ENCODE peak calls at places on chromosomes 3 and 15, in nine cellular contexts. One of them, this sample, is unnamed.
A peak's percentile ranks its signal among the peaks of the same experiment; 100 is the strongest.

GRCh38 chr15:23035964-23036566 is 3.3 kb downstream of the TUBGCP5 start:
- DNase-seq in ovary: no peak
- DNase-seq in heart right ventricle: no peak
- DNase-seq in tibial artery: no peak
- DNase-seq in stomach: peak; percentile 36
- DNase-seq in neuronal stem cell: peak; percentile 62
- DNase-seq in heart left ventricle: no peak
- DNase-seq in esophagus muscularis mucosa: no peak
- DNase-seq in SK-N-SH: peak; percentile 73
- DNase-seq in this sample: peak; percentile 77

GRCh38 chr3:79424811-79425210 is 343.0 kb downstream of the ROBO1 start:
- DNase-seq in ovary: no peak
- DNase-seq in heart right ventricle: no peak
- DNase-seq in tibial artery: no peak
- DNase-seq in stomach: no peak
- DNase-seq in neuronal stem cell: no peak
- DNase-seq in heart left ventricle: no peak
- DNase-seq in esophagus muscularis mucosa: no peak
- DNase-seq in SK-N-SH: no peak
- DNase-seq in this sample: no peak

GRCh38 chr3:149783576-149783975 is 8.8 kb downstream of the ANKUB1 start:
- DNase-seq in ovary: no peak
- DNase-seq in heart right ventricle: no peak
- DNase-seq in tibial artery: no peak
- DNase-seq in stomach: no peak
- DNase-seq in neuronal stem cell: no peak
- DNase-seq in heart left ventricle: no peak
- DNase-seq in esophagus muscularis mucosa: no peak
- DNase-seq in SK-N-SH: no peak
- DNase-seq in this sample: no peak

GRCh38 chr3:87468938-87469337 is 192.6 kb upstream of the POU1F1 start:
- DNase-seq in ovary: no peak
- DNase-seq in heart right ventricle: no peak
- DNase-seq in tibial artery: no peak
- DNase-seq in stomach: no peak
- DNase-seq in neuronal stem cell: no peak
- DNase-seq in heart left ventricle: no peak
- DNase-seq in esophagus muscularis mucosa: no peak
- DNase-seq in SK-N-SH: no peak
- DNase-seq in this sample: no peak

GRCh38 chr15:43769584-43770228 is 7.1 kb downstream of the ELL3 start:
- DNase-seq in ovary: peak; percentile 59
- DNase-seq in heart right ventricle: peak; percentile 38
- DNase-seq in tibial artery: no peak
- DNase-seq in stomach: peak; percentile 54
- DNase-seq in neuronal stem cell: no peak
- DNase-seq in heart left ventricle: no peak
- DNase-seq in esophagus muscularis mucosa: no peak
- DNase-seq in SK-N-SH: peak; percentile 72
- DNase-seq in this sample: no peak

GRCh38 chr3:179768080-179768479 is 115.2 kb downstream of the USP13 start:
- DNase-seq in ovary: no peak
- DNase-seq in heart right ventricle: no peak
- DNase-seq in tibial artery: no peak
- DNase-seq in stomach: no peak
- DNase-seq in neuronal stem cell: peak; percentile 37
- DNase-seq in heart left ventricle: no peak
- DNase-seq in esophagus muscularis mucosa: no peak
- DNase-seq in SK-N-SH: peak; percentile 79
- DNase-seq in this sample: peak; percentile 35

GRCh38 chr3:33063651-33064051 is 33.3 kb downstream of the GLB1 start:
- DNase-seq in ovary: no peak
- DNase-seq in heart right ventricle: no peak
- DNase-seq in tibial artery: no peak
- DNase-seq in stomach: no peak
- DNase-seq in neuronal stem cell: no peak
- DNase-seq in heart left ventricle: no peak
- DNase-seq in esophagus muscularis mucosa: no peak
- DNase-seq in SK-N-SH: no peak
- DNase-seq in this sample: no peak

GRCh38 chr3:59608356-59608755 is 558.5 kb upstream of the CFAP20DC start:
- DNase-seq in ovary: no peak
- DNase-seq in heart right ventricle: no peak
- DNase-seq in tibial artery: no peak
- DNase-seq in stomach: no peak
- DNase-seq in neuronal stem cell: no peak
- DNase-seq in heart left ventricle: no peak
- DNase-seq in esophagus muscularis mucosa: no peak
- DNase-seq in SK-N-SH: no peak
- DNase-seq in this sample: no peak

GRCh38 chr15:91522609-91523332 is 330.7 kb upstream of the SLCO3A1 start:
- DNase-seq in ovary: no peak
- DNase-seq in heart right ventricle: no peak
- DNase-seq in tibial artery: no peak
- DNase-seq in stomach: no peak
- DNase-seq in neuronal stem cell: no peak
- DNase-seq in heart left ventricle: no peak
- DNase-seq in esophagus muscularis mucosa: peak; percentile 64
- DNase-seq in SK-N-SH: no peak
- DNase-seq in this sample: no peak
- H3K27ac ChIP-seq in ovary: no peak overlapping the region
- H3K27ac ChIP-seq in heart right ventricle: no peak overlapping the region
- H3K27ac ChIP-seq in tibial artery: no peak overlapping the region
- H3K27ac ChIP-seq in stomach: no peak overlapping the region
- H3K27ac ChIP-seq in neuronal stem cell: no peak overlapping the region
- H3K27ac ChIP-seq in heart left ventricle: no peak overlapping the region
- H3K27ac ChIP-seq in esophagus muscularis mucosa: no peak overlapping the region
- H3K27ac ChIP-seq in SK-N-SH: peak overlapping the region; percentile 56
- H3K27ac ChIP-seq in this sample: no peak overlapping the region

DNA sequence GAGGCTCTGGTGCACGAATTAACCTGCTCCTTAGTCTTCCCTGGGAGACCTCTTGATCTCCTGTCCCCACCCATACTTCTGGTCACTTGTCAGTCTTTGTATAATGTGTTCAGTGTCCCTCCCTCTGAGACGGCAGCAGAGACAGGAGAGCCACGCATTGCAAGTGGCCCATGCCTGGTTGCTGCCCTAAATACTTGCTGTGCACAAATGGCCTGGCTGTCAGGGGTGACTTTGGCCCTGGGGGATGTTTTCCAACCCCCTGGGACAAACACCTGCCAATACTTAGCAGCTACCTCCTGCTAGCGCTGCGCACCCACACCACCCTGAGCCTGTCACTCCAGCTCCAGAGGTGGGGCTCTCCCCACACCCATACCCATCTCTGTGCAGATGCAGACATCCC is 17.2 kb downstream of the KLF13 start:
- DNase-seq in ovary: no peak
- DNase-seq in heart right ventricle: no peak
- DNase-seq in tibial artery: no peak
- DNase-seq in stomach: no peak
- DNase-seq in neuronal stem cell: no peak
- DNase-seq in heart left ventricle: no peak
- DNase-seq in esophagus muscularis mucosa: no peak
- DNase-seq in SK-N-SH: peak; percentile 28
- DNase-seq in this sample: no peak
- H3K4me1 ChIP-seq in ovary: peaks cover 18% of the 10 kb centered on the region
- H3K4me1 ChIP-seq in heart right ventricle: peaks cover 72% of the 10 kb centered on the region
- H3K4me1 ChIP-seq in tibial artery: peaks cover 82% of the 10 kb centered on the region
- H3K4me1 ChIP-seq in stomach: peaks cover 70% of the 10 kb centered on the region
- H3K4me1 ChIP-seq in neuronal stem cell: peaks cover 4% of the 10 kb centered on the region
- H3K4me1 ChIP-seq in heart left ventricle: peaks cover 60% of the 10 kb centered on the region
- H3K4me1 ChIP-seq in esophagus muscularis mucosa: peaks cover 100% of the 10 kb centered on the region
- H3K4me1 ChIP-seq in SK-N-SH: peaks cover 8% of the 10 kb centered on the region
- H3K4me1 ChIP-seq in this sample: peaks cover 4% of the 10 kb centered on the region

GRCh38 chr3:188370081-188370830 is 216.3 kb downstream of the LPP start:
- DNase-seq in ovary: no peak
- DNase-seq in heart right ventricle: no peak
- DNase-seq in tibial artery: no peak
- DNase-seq in stomach: no peak
- DNase-seq in neuronal stem cell: no peak
- DNase-seq in heart left ventricle: no peak
- DNase-seq in esophagus muscularis mucosa: no peak
- DNase-seq in SK-N-SH: no peak
- DNase-seq in this sample: no peak

GRCh38 chr3:188365978-188366698 is 212.2 kb downstream of the LPP start:
- DNase-seq in ovary: no peak
- DNase-seq in heart right ventricle: no peak
- DNase-seq in tibial artery: no peak
- DNase-seq in stomach: no peak
- DNase-seq in neuronal stem cell: no peak
- DNase-seq in heart left ventricle: no peak
- DNase-seq in esophagus muscularis mucosa: no peak
- DNase-seq in SK-N-SH: no peak
- DNase-seq in this sample: no peak

GRCh38 chr3:188369526-188369925 is 215.6 kb downstream of the LPP start:
- DNase-seq in ovary: no peak
- DNase-seq in heart right ventricle: no peak
- DNase-seq in tibial artery: no peak
- DNase-seq in stomach: no peak
- DNase-seq in neuronal stem cell: no peak
- DNase-seq in heart left ventricle: no peak
- DNase-seq in esophagus muscularis mucosa: no peak
- DNase-seq in SK-N-SH: no peak
- DNase-seq in this sample: no peak

GRCh38 chr3:188365184-188365583 is 211.2 kb downstream of the LPP start:
- DNase-seq in ovary: no peak
- DNase-seq in heart right ventricle: no peak
- DNase-seq in tibial artery: no peak
- DNase-seq in stomach: no peak
- DNase-seq in neuronal stem cell: no peak
- DNase-seq in heart left ventricle: no peak
- DNase-seq in esophagus muscularis mucosa: no peak
- DNase-seq in SK-N-SH: no peak
- DNase-seq in this sample: no peak

DNA sequence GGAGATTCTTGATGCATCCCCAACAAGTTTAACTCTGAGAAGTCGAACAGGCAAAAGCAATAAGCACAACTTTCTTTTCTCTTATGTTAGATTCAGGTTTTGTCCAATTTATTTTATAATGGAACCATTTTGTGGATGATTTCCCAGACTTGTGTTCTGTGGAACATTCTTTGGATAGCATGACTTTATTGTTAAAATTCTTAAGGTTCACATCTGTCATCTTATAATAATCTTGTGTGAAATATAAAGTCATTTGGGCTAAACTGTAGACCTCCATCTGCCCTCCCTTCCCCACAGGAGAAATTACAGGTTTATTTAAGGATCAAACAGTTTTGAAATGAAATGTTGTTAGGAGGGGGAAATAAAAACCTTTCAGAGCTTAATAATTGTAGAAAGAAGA is 213.8 kb downstream of the LPP start:
- DNase-seq in ovary: no peak
- DNase-seq in heart right ventricle: no peak
- DNase-seq in tibial artery: no peak
- DNase-seq in stomach: no peak
- DNase-seq in neuronal stem cell: no peak
- DNase-seq in heart left ventricle: no peak
- DNase-seq in esophagus muscularis mucosa: no peak
- DNase-seq in SK-N-SH: no peak
- DNase-seq in this sample: no peak
- H3K27ac ChIP-seq in ovary: no peak overlapping the region
- H3K27ac ChIP-seq in heart right ventricle: no peak overlapping the region
- H3K27ac ChIP-seq in tibial artery: no peak overlapping the region
- H3K27ac ChIP-seq in stomach: no peak overlapping the region
- H3K27ac ChIP-seq in neuronal stem cell: no peak overlapping the region
- H3K27ac ChIP-seq in heart left ventricle: no peak overlapping the region
- H3K27ac ChIP-seq in esophagus muscularis mucosa: peak overlapping the region; percentile 70
- H3K27ac ChIP-seq in SK-N-SH: no peak overlapping the region
- H3K27ac ChIP-seq in this sample: no peak overlapping the region

GRCh38 chr3:197714251-197714650 is 22.5 kb downstream of the RUBCN start:
- DNase-seq in ovary: no peak
- DNase-seq in heart right ventricle: no peak
- DNase-seq in tibial artery: no peak
- DNase-seq in stomach: no peak
- DNase-seq in neuronal stem cell: no peak
- DNase-seq in heart left ventricle: no peak
- DNase-seq in esophagus muscularis mucosa: no peak
- DNase-seq in SK-N-SH: no peak
- DNase-seq in this sample: no peak
- H3K4me1 ChIP-seq in ovary: no peaks in the 10 kb centered on the region
- H3K4me1 ChIP-seq in heart right ventricle: peaks cover 2% of the 10 kb centered on the region
- H3K4me1 ChIP-seq in tibial artery: peaks cover 37% of the 10 kb centered on the region
- H3K4me1 ChIP-seq in stomach: peaks cover 9% of the 10 kb centered on the region
- H3K4me1 ChIP-seq in neuronal stem cell: no peaks in the 10 kb centered on the region
- H3K4me1 ChIP-seq in heart left ventricle: no peaks in the 10 kb centered on the region
- H3K4me1 ChIP-seq in esophagus muscularis mucosa: peaks cover 22% of the 10 kb centered on the region
- H3K4me1 ChIP-seq in SK-N-SH: peaks cover 24% of the 10 kb centered on the region
- H3K4me1 ChIP-seq in this sample: no peaks in the 10 kb centered on the region

This sample was measured in iPS DF 6.9.